ENCODE peak calls at places on chromosome 2, in four cellular contexts. V is NCI-H748 treated with DMSO at 0.1 percent for 48 hours, W is foreskin fibroblast, K is HuH-7. E is an unnamed sample.
A peak's percentile ranks its signal among the peaks of the same experiment; 100 is the strongest.

GRCh38 chr2:224444783-224445182 is 42.9 kb upstream of the FAM124B start:
- DNase-seq in V (no peak), K (no peak), W (no peak), E (no peak)

GRCh38 chr2:218396688-218397501 is 2.8 kb upstream of the CTDSP1 start:
- DNase-seq in W (peak; percentile 70), K (no peak), V (peak; percentile 63), E (peak; percentile 64)

GRCh38 chr2:5465859-5466258 is 226.3 kb upstream of the SOX11 start:
- DNase-seq in V (no peak), K (no peak), W (no peak), E (no peak)

GRCh38 chr2:36441816-36442215 is 86.2 kb downstream of the CRIM1 start:
- DNase-seq in V (no peak), W (peak; percentile 86), K (no peak), E (no peak)

GRCh38 chr2:146158072-146158674 is 1638.3 kb upstream of the ZEB2 start:
- DNase-seq in W (no peak), V (no peak), K (no peak), E (no peak)

GRCh38 chr2:144131042-144131441 is 388.9 kb downstream of the ZEB2 start:
- DNase-seq in V (no peak), K (no peak), W (peak; percentile 67), E (no peak)

GRCh38 chr2:69762513-69763494 is 20.9 kb downstream of the ANXA4 start:
- DNase-seq in K (no peak), V (no peak), W (no peak), E (peak; percentile 34)

GRCh38 chr2:229922449-229923386 is at the start of gene FBXO36:
- DNase-seq in K (peak; percentile 42), V (peak; percentile 83), W (peak; percentile 52), E (peak; percentile 84)

GRCh38 chr2:239778042-239778811 is 246.9 kb downstream of the NDUFA10 start:
- DNase-seq in K (no peak), V (no peak), W (no peak), E (no peak)

GRCh38 chr2:196980498-196980897 is 54.0 kb upstream of the PGAP1 start:
- DNase-seq in V (peak; percentile 40), K (no peak), W (no peak), E (no peak)

GRCh38 chr2:200765139-200765951 is 46.4 kb upstream of the BZW1 start:
- DNase-seq in K (no peak), W (peak; percentile 93), V (no peak), E (no peak)

GRCh38 chr2:238504181-238504711 is 77.5 kb downstream of the ASB1 start:
- DNase-seq in V (peak; percentile 82), W (no peak), K (no peak), E (no peak)